ENCODE peak calls at places on chromosomes 2 and 18, in nine cellular contexts. U is foreskin fibroblast; P is mammary epithelial cell; S is GM13977; T is H1; R is cardiac fibroblast; D is glutamatergic neuron; O is CD8-positive, alpha-beta T cell; Q is PC-3. H is an unnamed sample.

GRCh38 chr2:140657657-140658056 is 1473.2 kb downstream of the LRP1B start:
- DNase-seq in Q (peak), D (no peak), R (peak), U (peak), P (peak), S (no peak), T (no peak), O (no peak), H (no peak)

GRCh38 chr18:70382032-70382431 is 93.2 kb downstream of the SOCS6 start:
- DNase-seq in U (peak), S (no peak), T (no peak), O (no peak), R (no peak), P (no peak), D (no peak), Q (no peak), H (no peak)

GRCh38 chr18:27312853-27313252 is 127.7 kb upstream of the CHST9 start:
- DNase-seq in Q (no peak), U (no peak), T (no peak), R (no peak), S (no peak), O (no peak), P (no peak), D (no peak), H (no peak)

GRCh38 chr2:42859006-42859552 is 66.7 kb upstream of the HAAO start:
- DNase-seq in T (peak), Q (peak), S (peak), P (peak), O (peak), R (peak), D (peak), U (peak), H (no peak)

GRCh38 chr18:64271264-64271663 is 122.4 kb upstream of the LINC00305 start:
- DNase-seq in P (no peak), D (no peak), Q (no peak), U (no peak), R (no peak), O (no peak), S (no peak), T (no peak), H (no peak)

GRCh38 chr2:97755491-97755890 is 42.1 kb downstream of the ZAP70 start:
- DNase-seq in T (no peak), O (no peak), Q (no peak), R (no peak), D (no peak), U (no peak), S (no peak), P (no peak), H (no peak)

GRCh38 chr18:74652392-74652988 is 54.8 kb downstream of the ZNF407 start:
- DNase-seq in O (no peak), R (peak), U (peak), S (peak), P (peak), Q (peak), D (no peak), T (no peak), H (no peak)

GRCh38 chr2:173922760-173923159 is 42.4 kb downstream of the SP3 start:
- DNase-seq in D (no peak), T (no peak), O (no peak), P (no peak), R (peak), S (no peak), U (no peak), Q (no peak), H (no peak)

GRCh38 chr2:232571026-232571474 is 20.6 kb downstream of the EIF4E2 start:
- DNase-seq in S (no peak), U (no peak), R (peak), O (no peak), T (no peak), Q (no peak), P (peak), D (no peak), H (no peak)

GRCh38 chr2:235194351-235194750 is 242.5 kb downstream of the SH3BP4 start:
- DNase-seq in D (no peak), Q (no peak), R (no peak), U (no peak), S (no peak), T (no peak), O (no peak), P (peak), H (no peak)

GRCh38 chr2:106165064-106165463 is 29.0 kb downstream of the UXS1 start:
- DNase-seq in T (no peak), P (no peak), D (no peak), R (no peak), S (no peak), O (no peak), Q (no peak), U (no peak), H (no peak)

GRCh38 chr2:40251146-40251545 is 200.7 kb downstream of the SLC8A1 start:
- DNase-seq in O (no peak), R (no peak), Q (peak), S (no peak), D (no peak), P (no peak), T (no peak), U (no peak), H (no peak)

GRCh38 chr2:24421668-24422067 is 61.3 kb upstream of the ITSN2 start:
- DNase-seq in R (peak), O (peak), T (peak), U (peak), S (peak), P (peak), D (peak), Q (peak), H (peak)

GRCh38 chr2:6665093-6665721 is 200.5 kb downstream of the CMPK2 start:
- DNase-seq in Q (no peak), O (no peak), R (no peak), D (no peak), U (no peak), S (no peak), P (no peak), T (no peak), H (no peak)

GRCh38 chr2:197599285-197599965 is 76.0 kb downstream of the RFTN2 start:
- DNase-seq in O (peak), R (peak), P (peak), D (no peak), U (peak), S (peak), T (no peak), Q (peak), H (no peak)

DNA sequence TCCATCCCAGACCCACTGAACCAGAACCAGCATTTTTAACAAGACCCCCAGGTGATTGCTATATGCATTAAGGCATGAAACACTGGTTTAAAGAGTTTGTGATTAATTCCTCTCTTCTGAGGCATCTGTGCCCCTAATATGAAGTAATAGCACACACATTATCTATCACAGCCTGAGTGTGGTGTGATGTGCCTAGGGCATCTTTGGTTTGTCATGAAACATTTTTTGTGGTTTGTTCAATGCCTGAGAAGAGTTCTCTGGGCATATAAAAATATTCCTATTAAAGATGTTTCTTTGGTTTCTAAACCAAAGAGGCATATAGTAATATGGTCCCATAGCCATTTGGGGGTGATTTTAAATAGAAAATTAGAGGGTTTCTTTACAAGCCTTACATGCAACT is 221.7 kb upstream of the SPOPL start:
- DNase-seq in P (peak), Q (no peak), D (no peak), U (peak), S (no peak), O (no peak), R (no peak), T (no peak), H (no peak)
- TF ChIP-seq CTCF in P (no peak), Q (no peak), D (no peak), U (no peak), S (no peak), O (no peak), R (no peak), T (no peak), H (no peak)

DNA sequence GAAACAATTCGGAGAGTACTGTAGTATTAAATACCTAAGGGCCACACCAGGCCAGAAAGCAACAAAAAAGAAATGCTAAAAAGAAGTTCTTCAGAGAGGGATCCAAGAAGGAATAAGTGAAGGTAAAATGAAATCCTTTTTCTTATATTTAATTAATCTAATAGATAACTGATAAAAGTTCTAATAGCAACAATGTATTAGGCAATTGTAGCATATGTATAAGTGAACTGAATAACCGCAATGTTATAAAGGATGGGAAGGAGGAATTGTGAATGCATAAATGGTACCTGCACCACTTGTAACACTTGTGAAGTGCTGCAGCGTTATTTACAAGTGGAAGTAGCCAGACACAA is 21.8 kb downstream of the TMSB10 start:
- DNase-seq in U (no peak), D (no peak), R (no peak), Q (no peak), P (no peak), T (no peak), S (no peak), O (no peak), H (no peak)
- TF ChIP-seq CTCF in U (no peak), D (peak), R (no peak), Q (no peak), P (no peak), T (no peak), S (no peak), O (peak), H (no peak)

DNA sequence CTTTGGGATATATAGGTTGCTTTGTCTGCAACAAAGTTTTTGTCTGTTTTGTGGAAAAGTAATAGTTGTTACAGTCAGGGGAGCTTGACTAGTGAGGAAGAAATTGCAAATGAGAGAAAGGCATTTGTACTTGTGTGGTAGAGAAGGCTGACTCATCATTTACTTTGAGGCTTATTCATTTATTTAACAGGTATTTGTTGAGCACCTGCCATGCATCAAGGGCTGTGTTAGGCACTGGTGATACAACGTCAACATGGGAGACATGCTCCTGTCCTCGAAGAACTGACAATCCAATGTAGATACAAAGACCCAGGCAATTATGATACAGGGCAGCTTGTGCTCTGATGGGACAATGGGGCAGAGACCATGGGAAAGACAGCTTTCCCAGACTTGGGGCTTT is 79.5 kb downstream of the UPP2 start:
- DNase-seq in T (no peak), P (peak), S (no peak), Q (peak), U (no peak), R (no peak), O (no peak), D (no peak), H (no peak)
- TF ChIP-seq CTCF in T (no peak), P (no peak), S (no peak), Q (no peak), U (no peak), R (no peak), O (no peak), D (no peak), H (no peak)

GRCh38 chr2:133497261-133497893 is 70.9 kb downstream of the NCKAP5 start:
- DNase-seq in R (no peak), P (peak), D (no peak), T (peak), O (no peak), U (no peak), Q (no peak), S (no peak), H (no peak)
- TF ChIP-seq CTCF in R (no peak), P (no peak), D (no peak), T (no peak), O (no peak), U (no peak), Q (no peak), S (no peak), H (no peak)

GRCh38 chr2:15727396-15728246 is 136.0 kb downstream of the DDX1 start:
- DNase-seq in S (no peak), Q (no peak), U (no peak), P (no peak), R (no peak), D (no peak), O (no peak), T (no peak), H (no peak)
- TF ChIP-seq CTCF in S (no peak), Q (no peak), U (no peak), P (no peak), R (no peak), D (no peak), O (no peak), T (no peak), H (no peak)

GRCh38 chr18:77067315-77068061 is 65.1 kb downstream of the MBP start:
- DNase-seq in T (no peak), O (peak), D (no peak), U (peak), Q (peak), R (peak), S (no peak), P (peak), H (no peak)
- TF ChIP-seq CTCF in T (no peak), O (no peak), D (no peak), U (no peak), Q (peak), R (peak), S (no peak), P (no peak), H (no peak)

GRCh38 chr2:101887328-101887727 is 104.4 kb upstream of the IL1R2 start:
- DNase-seq in S (no peak), P (no peak), D (no peak), O (no peak), Q (no peak), U (peak), T (no peak), R (peak), H (no peak)

GRCh38 chr2:101881131-101881530 is 110.6 kb upstream of the IL1R2 start:
- DNase-seq in P (no peak), O (no peak), Q (peak), D (no peak), T (no peak), R (no peak), U (no peak), S (no peak), H (no peak)

GRCh38 chr2:101883860-101884259 is 107.9 kb upstream of the IL1R2 start:
- DNase-seq in R (peak), T (no peak), D (no peak), Q (peak), U (peak), O (peak), P (peak), S (peak), H (no peak)

GRCh38 chr2:101884423-101884822 is 107.3 kb upstream of the IL1R2 start:
- DNase-seq in U (no peak), P (no peak), T (no peak), O (no peak), D (no peak), Q (no peak), S (no peak), R (no peak), H (no peak)

GRCh38 chr2:101882948-101883347 is 108.8 kb upstream of the IL1R2 start:
- DNase-seq in T (no peak), U (no peak), Q (no peak), R (no peak), O (no peak), D (no peak), S (no peak), P (no peak), H (no peak)
- TF ChIP-seq CTCF in T (no peak), U (no peak), Q (no peak), R (no peak), O (no peak), D (no peak), S (no peak), P (no peak), H (no peak)

GRCh38 chr2:116948258-116948657 is 866.2 kb upstream of the DDX18 start:
- DNase-seq in Q (no peak), R (no peak), S (no peak), O (no peak), U (no peak), T (no peak), D (no peak), P (no peak), H (no peak)

GRCh38 chr2:116955646-116956045 is 858.8 kb upstream of the DDX18 start:
- DNase-seq in U (no peak), T (no peak), O (no peak), D (no peak), S (no peak), P (no peak), R (no peak), Q (no peak), H (no peak)

GRCh38 chr2:116949249-116949648 is 865.2 kb upstream of the DDX18 start:
- DNase-seq in U (no peak), P (no peak), O (no peak), T (no peak), S (no peak), R (no peak), D (no peak), Q (no peak), H (no peak)

GRCh38 chr2:116952254-116952653 is 862.2 kb upstream of the DDX18 start:
- DNase-seq in O (no peak), P (no peak), R (no peak), U (no peak), S (no peak), Q (peak), D (no peak), T (no peak), H (no peak)
- TF ChIP-seq CTCF in O (no peak), P (no peak), R (no peak), U (no peak), S (no peak), Q (peak), D (no peak), T (no peak), H (peak)

DNA sequence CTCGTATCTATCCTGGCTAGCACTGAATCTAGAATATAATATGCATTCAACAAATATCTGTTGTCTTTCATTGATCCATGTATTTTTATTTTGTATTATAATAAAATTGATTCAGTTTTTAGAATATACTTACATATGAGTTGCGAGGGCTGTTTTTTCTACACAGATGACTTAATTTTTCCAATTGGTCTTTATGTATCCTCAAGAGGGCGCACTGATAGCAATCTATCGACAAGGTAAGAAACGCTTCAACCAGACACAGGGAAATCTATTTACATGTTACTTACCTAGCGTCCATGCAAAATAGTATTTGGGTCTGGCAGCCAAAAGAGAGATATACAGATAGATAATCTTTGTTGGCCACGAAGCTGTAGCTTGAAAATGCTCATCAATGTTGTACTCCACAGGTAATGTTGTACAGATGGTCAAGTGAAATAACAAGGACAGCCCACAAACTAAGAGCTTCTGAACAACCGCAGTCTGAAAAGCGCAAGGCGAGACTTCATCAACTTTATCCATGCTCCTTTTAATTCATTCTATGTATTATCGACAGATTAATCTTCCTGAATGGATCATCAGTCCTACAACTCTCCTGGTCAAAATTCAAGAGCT is 35.5 kb upstream of the KIDINS220 start:
- DNase-seq in U (peak), S (peak), T (no peak), R (peak), P (peak), O (no peak), Q (peak), D (no peak), H (no peak)
- TF ChIP-seq CTCF in U (peak), S (peak), T (no peak), R (peak), P (peak), O (peak), Q (peak), D (peak), H (peak)